ENCODE peak calls at places on chromosomes 16 and 17, in eight cellular contexts. F is GM12878, S is progenitor cell of endocrine pancreas, V is heart right ventricle, P is iPS-NIHi11, E is H54, J is GM19239, K is HS-5. I is an unnamed sample.

GRCh38 chr16:62041401-62041800 is 5.2 kb upstream of the CDH8 start:
- DNase-seq in K (peak), S (peak), P (no peak), E (peak), F (no peak), V (no peak), J (no peak), I (no peak)

GRCh38 chr16:3508736-3509135 is 7.9 kb downstream of the CLUAP1 start:
- DNase-seq in F (no peak), E (no peak), K (no peak), V (no peak), S (no peak), J (no peak), P (no peak), I (no peak)

GRCh38 chr16:84643677-84644076 is 4.6 kb upstream of the KLHL36 start:
- DNase-seq in S (no peak), F (no peak), K (no peak), P (no peak), E (no peak), V (no peak), J (no peak), I (no peak)

GRCh38 chr17:80857721-80858171 is 133.9 kb upstream of the CHMP6 start:
- DNase-seq in V (no peak), J (no peak), K (no peak), E (no peak), P (no peak), S (no peak), F (no peak), I (no peak)

GRCh38 chr17:60653569-60653968 is 24.1 kb upstream of the BCAS3 start:
- DNase-seq in F (no peak), V (no peak), E (no peak), K (no peak), J (no peak), S (no peak), P (no peak), I (no peak)

GRCh38 chr17:21286771-21287702 is 2.5 kb downstream of the MAP2K3 start:
- DNase-seq in V (no peak), E (no peak), P (no peak), S (no peak), J (no peak), F (no peak), K (no peak), I (peak)

GRCh38 chr17:28367641-28368305 is 2.3 kb downstream of the VTN start:
- DNase-seq in K (no peak), V (no peak), P (no peak), F (no peak), J (no peak), E (no peak), S (no peak), I (no peak)

GRCh38 chr16:16163571-16163970 is 59.7 kb downstream of the ABCC6 start:
- DNase-seq in F (no peak), K (no peak), E (no peak), V (no peak), J (no peak), P (no peak), S (no peak), I (no peak)

GRCh38 chr16:50267651-50268050 is 1.3 kb downstream of the ADCY7 start:
- DNase-seq in V (no peak), S (no peak), P (no peak), E (no peak), K (no peak), F (no peak), J (no peak), I (no peak)

GRCh38 chr16:86444274-86445060 is 65.9 kb upstream of the FOXF1 start:
- DNase-seq in F (no peak), K (no peak), J (no peak), P (no peak), E (no peak), V (no peak), S (no peak), I (no peak)

GRCh38 chr17:80287806-80288579 is 27.3 kb downstream of the RNF213 start:
- DNase-seq in V (no peak), K (no peak), E (no peak), J (no peak), S (no peak), P (no peak), F (no peak), I (no peak)

GRCh38 chr16:24309222-24309905 is 53.2 kb downstream of the CACNG3 start:
- DNase-seq in S (no peak), P (no peak), E (peak), V (no peak), K (no peak), J (no peak), F (no peak), I (peak)

GRCh38 chr17:9204623-9205329 is 183.5 kb downstream of the NTN1 start:
- DNase-seq in S (no peak), K (no peak), V (no peak), F (no peak), J (no peak), E (no peak), P (no peak), I (no peak)

GRCh38 chr16:76309639-76310335 is 32.6 kb downstream of the CNTNAP4 start:
- DNase-seq in J (no peak), P (no peak), K (no peak), F (no peak), V (no peak), S (no peak), E (no peak), I (no peak)

GRCh38 chr16:75555213-75555706 is 792 bp downstream of the TMEM231 start:
- DNase-seq in V (peak), K (peak), F (no peak), P (peak), J (no peak), E (peak), S (peak), I (peak)

GRCh38 chr16:180101-180920 is at the start of gene HBQ1:
- DNase-seq in V (no peak), K (no peak), E (no peak), S (peak), J (no peak), P (peak), F (no peak), I (no peak)

GRCh38 chr17:17114592-17115225 is 72.5 kb downstream of the MPRIP start:
- DNase-seq in P (no peak), V (no peak), S (no peak), F (no peak), E (no peak), J (no peak), K (no peak), I (no peak)

GRCh38 chr16:53457670-53458069 is 23.4 kb downstream of the RBL2 start:
- DNase-seq in V (no peak), J (peak), S (no peak), F (peak), K (no peak), P (no peak), E (no peak), I (no peak)

GRCh38 chr16:75477680-75478473 is 13.4 kb upstream of the TMEM170A start:
- DNase-seq in S (no peak), J (no peak), E (no peak), F (no peak), V (no peak), P (no peak), K (no peak), I (no peak)

GRCh38 chr16:228151-228855 is 946 bp downstream of the LUC7L start:
- DNase-seq in V (no peak), J (no peak), K (no peak), E (no peak), S (no peak), F (no peak), P (no peak), I (no peak)

GRCh38 chr17:47674503-47674902 is 19.5 kb upstream of the TBKBP1 start:
- DNase-seq in J (no peak), P (no peak), V (no peak), F (no peak), E (no peak), S (no peak), K (no peak), I (no peak)

GRCh38 chr16:19765860-19766553 is 47.9 kb downstream of the IQCK start:
- DNase-seq in P (no peak), S (no peak), E (no peak), V (peak), J (no peak), F (no peak), K (no peak), I (peak)

GRCh38 chr17:56592487-56593072 is 919 bp upstream of the NOG start:
- DNase-seq in P (peak), J (peak), V (peak), K (no peak), S (peak), E (peak), F (no peak), I (peak)

GRCh38 chr16:75052481-75053211 is 53.8 kb downstream of the ZNRF1 start:
- DNase-seq in V (no peak), K (no peak), F (no peak), P (peak), S (no peak), E (no peak), J (no peak), I (no peak)

GRCh38 chr16:57318240-57318970 is 33.9 kb upstream of the PLLP start:
- DNase-seq in S (no peak), V (peak), E (no peak), P (peak), J (no peak), F (no peak), K (no peak), I (no peak)

GRCh38 chr17:82384730-82385429 is 13.3 kb downstream of the UTS2R start:
- DNase-seq in E (peak), J (no peak), V (peak), K (peak), F (no peak), S (no peak), P (peak), I (peak)

GRCh38 chr16:23847938-23848337 is 12.2 kb downstream of the PRKCB start:
- DNase-seq in E (no peak), S (no peak), V (no peak), F (no peak), P (no peak), J (no peak), K (no peak), I (no peak)

GRCh38 chr16:82936941-82937551 is 310.3 kb downstream of the CDH13 start:
- DNase-seq in K (no peak), P (no peak), F (no peak), V (no peak), E (peak), S (no peak), J (no peak), I (no peak)

GRCh38 chr16:84502581-84502980 is 1.9 kb downstream of the MEAK7 start:
- DNase-seq in K (no peak), J (no peak), S (no peak), V (no peak), F (no peak), P (no peak), E (no peak), I (peak)

GRCh38 chr17:40535924-40536717 is 29.2 kb downstream of the CCR7 start:
- DNase-seq in J (no peak), S (no peak), P (no peak), V (peak), F (no peak), K (no peak), E (no peak), I (no peak)